ENCODE peak calls at places on chromosomes 12 and 14, in four cellular contexts. T is IMR-90, O is H9, J is neuronal stem cell. U is an unnamed sample.

GRCh38 chr12:2208837-2209236 is 156.1 kb downstream of the CACNA1C start:
- DNase-seq in T (no peak), O (no peak), J (no peak), U (no peak)

GRCh38 chr14:78959674-78960264 is 789.6 kb downstream of the NRXN3 start:
- DNase-seq in T (peak; percentile 82), O (peak; percentile 64), J (peak; percentile 60), U (peak; percentile 71)

GRCh38 chr12:115867854-115868253 is 409.6 kb downstream of the MED13L start:
- DNase-seq in T (no peak), O (no peak), J (no peak), U (peak; percentile 62)

GRCh38 chr12:113862570-113863454 is 103.3 kb downstream of the RBM19 start:
- DNase-seq in T (peak; percentile 94), O (peak; percentile 52), J (no peak), U (peak; percentile 88)

GRCh38 chr12:82627799-82628198 is 58.9 kb upstream of the TMTC2 start:
- DNase-seq in T (peak; percentile 38), O (peak; percentile 46), J (no peak), U (peak; percentile 65)

GRCh38 chr12:89775336-89776005 is 66.8 kb upstream of the ATP2B1 start:
- DNase-seq in T (peak; percentile 71), O (no peak), J (no peak), U (no peak)

GRCh38 chr14:66495214-66496098 is 9.3 kb downstream of the CCDC196 start:
- DNase-seq in T (peak; percentile 71), O (peak; percentile 31), J (peak; percentile 32), U (peak; percentile 68)

GRCh38 chr14:103503296-103503695 is 19.3 kb downstream of the CKB start:
- DNase-seq in T (no peak), O (no peak), J (no peak), U (no peak)

GRCh38 chr12:113826805-113827204 is 139.3 kb downstream of the RBM19 start:
- DNase-seq in T (no peak), O (no peak), J (no peak), U (no peak)

GRCh38 chr14:58942516-58942915 is 246.0 kb upstream of the DAAM1 start:
- DNase-seq in T (peak; percentile 31), O (no peak), J (no peak), U (no peak)

GRCh38 chr12:101027200-101027599 is 182.8 kb downstream of the SLC5A8 start:
- DNase-seq in T (no peak), O (no peak), J (no peak), U (peak; percentile 43)

GRCh38 chr14:75454963-75455546 is 27.2 kb downstream of the JDP2 start:
- DNase-seq in T (peak; percentile 76), O (no peak), J (no peak), U (peak; percentile 54)

GRCh38 chr12:171743-172705 is 41.9 kb downstream of the SLC6A12 start:
- DNase-seq in T (no peak), O (no peak), J (no peak), U (no peak)

GRCh38 chr14:65377576-65377975 is 35.0 kb upstream of the FUT8 start:
- DNase-seq in T (peak; percentile 17), O (no peak), J (no peak), U (no peak)

GRCh38 chr14:100391182-100391581 is 68.0 kb downstream of the SLC25A47 start:
- DNase-seq in T (no peak), O (no peak), J (no peak), U (no peak)

GRCh38 chr14:100391777-100392176 is 68.6 kb downstream of the SLC25A47 start:
- DNase-seq in T (peak; percentile 67), O (no peak), J (no peak), U (no peak)

GRCh38 chr14:100387450-100387849 is 64.3 kb downstream of the SLC25A47 start:
- DNase-seq in T (no peak), O (no peak), J (no peak), U (no peak)

GRCh38 chr14:100388137-100389050 is 65.3 kb downstream of the SLC25A47 start:
- DNase-seq in T (no peak), O (no peak), J (no peak), U (no peak)

DNA sequence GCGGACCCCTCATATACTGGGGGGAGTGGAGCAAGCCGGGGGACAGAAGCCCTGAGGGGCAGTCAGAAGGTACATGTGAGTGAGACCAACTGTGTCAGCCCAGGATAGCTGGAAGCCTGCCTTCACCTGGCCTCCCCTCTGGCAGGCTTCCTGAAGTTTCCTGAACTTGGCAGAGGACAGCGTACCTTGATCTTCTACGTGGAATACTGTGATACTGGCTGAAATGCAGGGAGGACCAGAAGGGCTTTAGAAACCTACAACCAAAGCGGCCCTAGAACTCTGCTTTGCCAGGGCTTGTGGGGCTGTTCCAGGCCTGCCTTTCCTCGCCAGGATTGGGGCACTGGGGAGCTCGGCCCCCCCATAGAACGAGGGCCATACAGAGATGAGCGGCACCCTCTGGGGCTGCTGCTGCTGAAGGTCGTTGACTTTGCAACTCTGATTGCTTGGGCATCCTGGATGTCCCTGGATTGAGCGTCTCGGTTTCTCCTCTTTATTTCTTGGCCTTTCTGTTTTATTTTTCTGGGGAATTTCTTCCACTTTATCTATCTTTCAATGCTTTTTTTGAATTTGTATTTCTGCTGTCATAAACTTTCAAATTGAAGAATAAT is 66.5 kb downstream of the SLC25A47 start:
- DNase-seq in T (no peak), O (no peak), J (no peak), U (no peak)
- H2BK15ac ChIP-seq in T (no peak overlapping the region), O (no peak overlapping the region), J (no peak overlapping the region), U (no peak overlapping the region)

DNA sequence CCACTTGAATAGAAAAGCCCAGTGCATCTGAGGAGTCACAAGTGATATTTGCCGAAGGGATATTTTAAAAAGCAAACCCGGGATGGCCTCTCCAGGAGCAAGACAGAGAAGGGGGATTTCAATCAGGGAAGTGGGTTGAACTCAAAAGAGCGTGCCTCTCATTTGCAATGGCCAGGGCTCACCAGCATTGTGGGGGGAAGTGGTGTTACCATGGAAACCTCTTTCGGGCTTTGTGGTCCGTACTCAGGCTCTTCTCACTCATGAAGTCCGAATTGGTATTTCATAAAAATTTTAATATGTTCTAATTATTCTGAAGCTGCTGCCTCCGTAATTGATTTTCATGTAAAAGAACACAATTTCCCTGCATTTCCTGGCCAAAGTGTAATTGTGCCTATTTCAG is 79.8 kb downstream of the SLC15A4 start:
- DNase-seq in T (no peak), O (no peak), J (no peak), U (no peak)
- H3K4ac ChIP-seq in T (no peak overlapping the region), O (no peak overlapping the region), J (no peak overlapping the region), U (no peak overlapping the region)

GRCh38 chr12:108368089-108368488 is 29.0 kb upstream of the CMKLR1 start:
- DNase-seq in T (no peak), O (no peak), J (no peak), U (no peak)
- H2BK15ac ChIP-seq in T (no peak overlapping the region), O (no peak overlapping the region), J (no peak overlapping the region), U (no peak overlapping the region)

GRCh38 chr12:94265521-94265920 is 117.1 kb downstream of the PLXNC1 start:
- DNase-seq in T (no peak), O (no peak), J (no peak), U (no peak)

GRCh38 chr12:94265966-94266365 is 117.6 kb downstream of the PLXNC1 start:
- DNase-seq in T (no peak), O (no peak), J (no peak), U (no peak)

GRCh38 chr12:94262228-94263010 is 114.0 kb downstream of the PLXNC1 start:
- DNase-seq in T (peak; percentile 96), O (no peak), J (no peak), U (no peak)

GRCh38 chr12:94263011-94263786 is 114.8 kb downstream of the PLXNC1 start:
- DNase-seq in T (no peak), O (no peak), J (no peak), U (no peak)

DNA sequence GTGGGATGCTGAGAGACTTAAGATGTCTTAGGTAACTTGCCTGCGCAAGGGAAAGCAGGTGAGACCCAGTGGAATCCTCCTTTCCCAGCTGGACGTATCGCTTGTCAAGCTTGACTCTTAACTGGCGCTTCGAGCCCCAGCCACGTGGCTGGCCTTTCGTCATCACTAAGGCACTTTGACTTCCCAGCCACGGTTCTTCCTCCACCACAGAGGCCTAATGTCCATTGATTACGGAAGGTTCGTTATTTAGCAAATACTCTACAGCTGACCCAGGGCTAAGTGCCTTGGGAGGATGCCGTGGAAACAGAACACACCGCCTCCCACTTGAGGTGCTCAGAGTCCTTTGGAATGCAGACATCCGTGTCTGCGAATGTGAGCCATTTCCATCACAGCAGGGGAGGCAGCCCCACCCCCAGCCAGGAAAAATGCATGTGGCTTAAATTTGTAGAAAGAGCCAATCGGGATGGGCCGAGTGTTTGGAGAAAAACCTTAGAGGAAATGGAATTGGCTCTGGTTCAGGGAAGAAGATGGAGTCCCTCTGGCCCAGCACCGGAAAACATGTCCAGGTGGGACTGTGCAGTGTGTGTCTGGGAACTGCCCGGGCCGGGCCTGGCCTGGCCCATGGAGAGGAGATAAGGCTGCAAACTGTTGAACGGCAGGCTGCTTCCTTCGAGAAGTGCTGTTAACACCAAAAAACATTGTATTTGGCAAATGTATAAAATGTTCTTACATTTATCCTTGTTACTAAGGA is 115.7 kb downstream of the PLXNC1 start:
- DNase-seq in T (no peak), O (peak; percentile 88), J (no peak), U (peak; percentile 96)
- H3K4ac ChIP-seq in T (no peak overlapping the region), O (no peak overlapping the region), J (no peak overlapping the region), U (no peak overlapping the region)